ENCODE peak calls at places on chromosomes 6 and 20, in nine cellular contexts. M is stimulated activated CD4-positive, alpha-beta T cell treated with anti-CD3 and anti-CD28 coated beads, Interleukin-4, amount 100 ng/mL, for 4 hours; L is HL-60; N is HFF-Myc; Y is amniotic stem cell; P is H7; R is body of pancreas; G is activated T-helper 1 cell treated with anti-CD3 and anti-CD28 coated beads, Interleukin-2, amount 50 U/mL, for 16 hours; C is Calu3. Z is an unnamed sample.

GRCh38 chr6:107132330-107132954 is 17.1 kb upstream of the BEND3 start:
- DNase-seq in R (peak; percentile 22), C (peak; percentile 57), P (no peak), G (no peak), N (no peak), M (peak; percentile 8), Y (no peak), L (no peak), Z (no peak)

GRCh38 chr20:9374480-9374879 is 139.9 kb upstream of the LAMP5 start:
- DNase-seq in M (no peak), L (no peak), G (no peak), P (no peak), N (no peak), Y (no peak), R (no peak), C (no peak), Z (no peak)

GRCh38 chr6:44332585-44332984 is 9.9 kb upstream of the SPATS1 start:
- DNase-seq in Y (no peak), R (no peak), L (no peak), C (no peak), P (no peak), M (no peak), N (no peak), G (no peak), Z (no peak)

GRCh38 chr20:10322073-10323012 is 103.7 kb downstream of the SNAP25 start:
- DNase-seq in R (no peak), P (no peak), C (no peak), M (no peak), G (no peak), N (no peak), Y (no peak), L (no peak), Z (no peak)

GRCh38 chr6:144145546-144145945 is 4.8 kb upstream of the STX11 start:
- DNase-seq in M (no peak), P (no peak), N (no peak), G (no peak), Y (no peak), R (no peak), C (no peak), L (no peak), Z (no peak)

GRCh38 chr20:5650191-5650691 is 100.0 kb upstream of the SHLD1 start:
- DNase-seq in P (no peak), C (no peak), G (no peak), L (no peak), M (no peak), N (no peak), Y (no peak), R (no peak), Z (no peak)

GRCh38 chr6:12381587-12381986 is 91.4 kb downstream of the EDN1 start:
- DNase-seq in G (no peak), Y (no peak), P (no peak), N (no peak), R (no peak), M (no peak), C (no peak), L (no peak), Z (no peak)

GRCh38 chr6:13184547-13184946 is 143.8 kb downstream of the TBC1D7 start:
- DNase-seq in Y (no peak), M (no peak), G (no peak), L (no peak), N (no peak), R (no peak), P (no peak), C (no peak), Z (no peak)

GRCh38 chr20:38238834-38239233 is 21.7 kb downstream of the KIAA1755 start:
- DNase-seq in P (no peak), C (no peak), G (no peak), M (no peak), R (no peak), L (no peak), Y (no peak), N (no peak), Z (no peak)

GRCh38 chr6:104640141-104640700 is 219.5 kb downstream of the HACE1 start:
- DNase-seq in R (no peak), P (no peak), Y (no peak), N (no peak), M (no peak), G (no peak), L (no peak), C (no peak), Z (no peak)

GRCh38 chr6:5443491-5443890 is 182.2 kb downstream of the FARS2 start:
- DNase-seq in M (no peak), Y (no peak), P (no peak), N (no peak), C (no peak), G (no peak), L (no peak), R (no peak), Z (no peak)

GRCh38 chr6:169984181-169985120 is 233.0 kb downstream of the ERMARD start:
- DNase-seq in R (no peak), M (no peak), Y (no peak), L (no peak), P (no peak), C (no peak), G (no peak), N (no peak), Z (no peak)

GRCh38 chr6:126804255-126805064 is 314.0 kb upstream of the RSPO3 start:
- DNase-seq in C (peak; percentile 32), Y (peak; percentile 15), L (peak; percentile 34), G (no peak), N (peak; percentile 33), M (no peak), P (peak; percentile 20), R (peak; percentile 15), Z (no peak)

GRCh38 chr20:2800590-2801458 is at the start of gene CPXM1:
- DNase-seq in P (peak; percentile 97), M (no peak), L (peak; percentile 58), N (no peak), G (no peak), Y (no peak), C (no peak), R (no peak), Z (peak; percentile 92)

GRCh38 chr6:106064103-106064502 is 22.0 kb upstream of the PRDM1 start:
- DNase-seq in L (no peak), R (no peak), N (no peak), Y (no peak), C (no peak), P (no peak), M (no peak), G (no peak), Z (no peak)

GRCh38 chr20:33733654-33734576 is 2.1 kb downstream of the ZNF341 start:
- DNase-seq in Y (peak; percentile 17), M (no peak), G (no peak), L (peak; percentile 66), N (no peak), C (peak; percentile 80), R (peak; percentile 37), P (no peak), Z (peak; percentile 52)

GRCh38 chr6:129767776-129768490 is 58.0 kb upstream of the ARHGAP18 start:
- DNase-seq in P (no peak), L (no peak), G (no peak), R (no peak), Y (no peak), N (no peak), M (no peak), C (no peak), Z (no peak)

GRCh38 chr6:158649289-158650143 is at the start of gene SYTL3:
- DNase-seq in N (no peak), Y (no peak), C (peak; percentile 56), R (no peak), L (peak; percentile 68), P (no peak), M (peak; percentile 61), G (peak; percentile 41), Z (peak; percentile 28)

GRCh38 chr20:2507875-2508630 is 662 bp downstream of the ZNF343 start:
- DNase-seq in N (no peak), P (no peak), Y (no peak), R (peak; percentile 18), C (no peak), M (no peak), L (no peak), G (no peak), Z (no peak)

GRCh38 chr6:72675396-72675795 is 53.5 kb downstream of the KCNQ5 start:
- DNase-seq in Y (no peak), P (no peak), C (no peak), L (no peak), R (no peak), N (no peak), M (no peak), G (no peak), Z (no peak)

GRCh38 chr6:4253604-4254211 is 118.3 kb upstream of the ECI2 start:
- DNase-seq in L (no peak), M (no peak), P (no peak), R (peak; percentile 17), G (no peak), N (peak; percentile 72), Y (peak; percentile 39), C (peak; percentile 19), Z (no peak)

GRCh38 chr6:3449321-3449720 is 7.5 kb downstream of the SLC22A23 start:
- DNase-seq in P (no peak), M (no peak), R (no peak), C (no peak), N (no peak), Y (no peak), L (no peak), G (no peak), Z (no peak)

GRCh38 chr20:10524034-10524476 is 89.0 kb downstream of the SLX4IP start:
- DNase-seq in R (peak; percentile 25), N (no peak), M (no peak), G (no peak), P (peak; percentile 37), C (no peak), L (no peak), Y (no peak), Z (no peak)

GRCh38 chr6:149014631-149015171 is 267.9 kb downstream of the UST start:
- DNase-seq in R (no peak), C (no peak), P (peak; percentile 66), M (no peak), G (no peak), L (no peak), N (no peak), Y (no peak), Z (no peak)

GRCh38 chr20:61873651-61874420 is 191.8 kb downstream of the TAF4 start:
- DNase-seq in N (no peak), G (no peak), L (no peak), C (no peak), Y (no peak), P (no peak), M (no peak), R (no peak), Z (no peak)

GRCh38 chr6:166862287-166862977 is 93.9 kb downstream of the RNASET2 start:
- DNase-seq in G (peak; percentile 9), C (peak; percentile 39), Y (no peak), R (no peak), N (no peak), M (peak; percentile 24), P (peak; percentile 91), L (no peak), Z (no peak)

GRCh38 chr6:14713008-14713452 is 532.8 kb upstream of the JARID2 start:
- DNase-seq in G (no peak), N (no peak), P (no peak), M (no peak), R (no peak), C (no peak), Y (peak; percentile 38), L (no peak), Z (no peak)

GRCh38 chr6:6925391-6926164 is 182.2 kb upstream of the RREB1 start:
- DNase-seq in G (no peak), C (no peak), N (no peak), Y (no peak), L (no peak), M (no peak), P (no peak), R (no peak), Z (no peak)

GRCh38 chr6:20866940-20867630 is 332.8 kb downstream of the CDKAL1 start:
- DNase-seq in P (no peak), G (no peak), N (no peak), Y (no peak), C (no peak), M (no peak), R (no peak), L (no peak), Z (no peak)

Z was measured in GF-D8.